ENCODE peak calls at places on chromosomes 16 and 17, in four cellular contexts. One of them, this sample, is unnamed.

GRCh38 chr17:32793841-32794240 is 83.1 kb downstream of the MYO1D start:
- DNase-seq in ovary: no peak
- DNase-seq in sigmoid colon: no peak
- DNase-seq in H1: no peak
- DNase-seq in this sample: no peak

GRCh38 chr17:16371742-16372141 is 9.1 kb upstream of the UBB start:
- DNase-seq in sigmoid colon: peak; percentile 27
- DNase-seq in ovary: no peak
- DNase-seq in H1: no peak
- DNase-seq in this sample: no peak

GRCh38 chr17:80269405-80269807 is 8.8 kb downstream of the RNF213 start:
- DNase-seq in sigmoid colon: no peak
- DNase-seq in H1: no peak
- DNase-seq in ovary: no peak
- DNase-seq in this sample: no peak

GRCh38 chr16:868846-869822 is 68.6 kb upstream of the GNG13 start:
- DNase-seq in ovary: peak; percentile 8
- DNase-seq in H1: no peak
- DNase-seq in sigmoid colon: peak; percentile 53
- DNase-seq in this sample: no peak

GRCh38 chr17:74513987-74514631 is 17.2 kb downstream of the CD300LB start:
- DNase-seq in ovary: no peak
- DNase-seq in H1: peak; percentile 61
- DNase-seq in sigmoid colon: no peak
- DNase-seq in this sample: no peak

GRCh38 chr17:72838068-72838467 is 254.4 kb downstream of the SLC39A11 start:
- DNase-seq in ovary: no peak
- DNase-seq in H1: no peak
- DNase-seq in sigmoid colon: no peak
- DNase-seq in this sample: no peak

GRCh38 chr17:80726558-80727408 is 182.1 kb downstream of the RPTOR start:
- DNase-seq in H1: no peak
- DNase-seq in sigmoid colon: no peak
- DNase-seq in ovary: no peak
- DNase-seq in this sample: no peak

GRCh38 chr16:67481561-67482259 is 753 bp upstream of the ATP6V0D1 start:
- DNase-seq in sigmoid colon: peak; percentile 86
- DNase-seq in H1: no peak
- DNase-seq in ovary: peak; percentile 78
- DNase-seq in this sample: no peak

GRCh38 chr17:15966183-15966878 is 21.4 kb downstream of the ADORA2B start:
- DNase-seq in H1: peak; percentile 72
- DNase-seq in sigmoid colon: peak; percentile 21
- DNase-seq in ovary: no peak
- DNase-seq in this sample: peak; percentile 94

GRCh38 chr17:4536259-4536741 is 18.9 kb downstream of the MYBBP1A start:
- DNase-seq in sigmoid colon: no peak
- DNase-seq in ovary: no peak
- DNase-seq in H1: peak; percentile 75
- DNase-seq in this sample: no peak

GRCh38 chr17:3943240-3943891 is 20.9 kb downstream of the ATP2A3 start:
- DNase-seq in H1: no peak
- DNase-seq in ovary: no peak
- DNase-seq in sigmoid colon: no peak
- DNase-seq in this sample: no peak

GRCh38 chr16:84700518-84701277 is 898 bp downstream of the USP10 start:
- DNase-seq in ovary: no peak
- DNase-seq in H1: no peak
- DNase-seq in sigmoid colon: peak; percentile 62
- DNase-seq in this sample: no peak

GRCh38 chr17:61842899-61843298 is 20.4 kb downstream of the BRIP1 start:
- DNase-seq in H1: no peak
- DNase-seq in ovary: no peak
- DNase-seq in sigmoid colon: no peak
- DNase-seq in this sample: no peak

GRCh38 chr17:41580651-41581365 is 5.9 kb downstream of the KRT14 start:
- DNase-seq in sigmoid colon: no peak
- DNase-seq in H1: no peak
- DNase-seq in ovary: no peak
- DNase-seq in this sample: no peak

GRCh38 chr17:40648326-40648968 is 829 bp upstream of the SMARCE1 start:
- DNase-seq in ovary: no peak
- DNase-seq in H1: no peak
- DNase-seq in sigmoid colon: no peak
- DNase-seq in this sample: no peak

GRCh38 chr17:48893646-48894508 is 1.3 kb downstream of the ATP5MC1 start:
- DNase-seq in sigmoid colon: no peak
- DNase-seq in ovary: no peak
- DNase-seq in H1: no peak
- DNase-seq in this sample: no peak

GRCh38 chr17:48890086-48890485 is 2.5 kb upstream of the ATP5MC1 start:
- DNase-seq in sigmoid colon: no peak
- DNase-seq in H1: no peak
- DNase-seq in ovary: no peak
- DNase-seq in this sample: no peak

GRCh38 chr17:48894886-48895285 is 2.3 kb downstream of the ATP5MC1 start:
- DNase-seq in sigmoid colon: no peak
- DNase-seq in ovary: no peak
- DNase-seq in H1: no peak
- DNase-seq in this sample: no peak

GRCh38 chr17:48892940-48893645 is 506 bp downstream of the ATP5MC1 start:
- DNase-seq in ovary: no peak
- DNase-seq in H1: no peak
- DNase-seq in sigmoid colon: no peak
- DNase-seq in this sample: no peak
- H3K27me3 ChIP-seq in ovary: no peaks in the 10 kb centered on the region
- H3K27me3 ChIP-seq in H1: no peaks in the 10 kb centered on the region
- H3K27me3 ChIP-seq in sigmoid colon: no peaks in the 10 kb centered on the region
- H3K27me3 ChIP-seq in this sample: no peaks in the 10 kb centered on the region

DNA sequence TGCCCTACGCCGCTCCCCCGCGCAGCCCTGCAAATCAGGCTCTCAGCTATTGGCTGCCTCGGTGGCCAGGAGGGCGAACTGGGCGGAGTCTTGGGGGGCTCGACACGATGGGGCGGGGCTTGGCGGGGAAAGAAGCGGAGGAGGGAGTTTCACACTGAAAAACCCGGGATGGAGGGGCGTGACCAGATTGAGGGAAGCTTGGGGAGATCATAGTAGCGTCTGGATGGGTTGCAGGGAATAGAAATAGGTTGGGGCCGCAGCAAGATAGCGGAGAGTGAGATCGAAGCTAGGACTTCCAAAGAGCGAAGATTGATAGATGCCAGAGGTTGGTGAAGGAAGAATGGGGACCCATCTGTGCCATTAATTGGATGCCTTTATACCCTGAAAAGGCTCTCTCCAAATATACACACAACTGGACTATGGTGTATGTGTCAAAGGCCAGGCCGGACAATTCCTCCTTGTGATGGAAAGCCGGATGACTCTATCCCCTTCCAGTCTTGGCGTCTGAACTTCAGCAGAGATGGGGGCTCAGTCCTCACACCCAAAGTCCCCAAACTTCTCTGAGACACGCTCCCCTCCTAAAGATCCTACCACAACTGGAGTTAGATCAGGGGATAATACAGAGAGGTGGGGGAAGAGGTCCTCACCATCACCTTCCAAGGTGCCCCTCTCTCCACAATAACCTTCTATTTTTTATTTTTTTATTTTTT is 384 bp upstream of the STAC2 start:
- DNase-seq in sigmoid colon: peak; percentile 87
- DNase-seq in ovary: peak; percentile 82
- DNase-seq in H1: peak; percentile 98
- DNase-seq in this sample: no peak
- TF ChIP-seq EP300 in sigmoid colon: no peak
- TF ChIP-seq EP300 in ovary: no peak
- TF ChIP-seq EP300 in H1: no peak
- TF ChIP-seq EP300 in this sample: no peak

GRCh38 chr16:8665529-8665928 is 8.9 kb upstream of the ABAT start:
- DNase-seq in H1: no peak
- DNase-seq in sigmoid colon: no peak
- DNase-seq in ovary: no peak
- DNase-seq in this sample: no peak

GRCh38 chr16:8663192-8664089 is 11.0 kb upstream of the ABAT start:
- DNase-seq in ovary: no peak
- DNase-seq in sigmoid colon: no peak
- DNase-seq in H1: no peak
- DNase-seq in this sample: no peak

GRCh38 chr16:8656376-8656775 is 18.0 kb upstream of the ABAT start:
- DNase-seq in ovary: no peak
- DNase-seq in sigmoid colon: no peak
- DNase-seq in H1: no peak
- DNase-seq in this sample: no peak

GRCh38 chr16:8661703-8662102 is 12.7 kb upstream of the ABAT start:
- DNase-seq in sigmoid colon: no peak
- DNase-seq in H1: no peak
- DNase-seq in ovary: no peak
- DNase-seq in this sample: no peak

DNA sequence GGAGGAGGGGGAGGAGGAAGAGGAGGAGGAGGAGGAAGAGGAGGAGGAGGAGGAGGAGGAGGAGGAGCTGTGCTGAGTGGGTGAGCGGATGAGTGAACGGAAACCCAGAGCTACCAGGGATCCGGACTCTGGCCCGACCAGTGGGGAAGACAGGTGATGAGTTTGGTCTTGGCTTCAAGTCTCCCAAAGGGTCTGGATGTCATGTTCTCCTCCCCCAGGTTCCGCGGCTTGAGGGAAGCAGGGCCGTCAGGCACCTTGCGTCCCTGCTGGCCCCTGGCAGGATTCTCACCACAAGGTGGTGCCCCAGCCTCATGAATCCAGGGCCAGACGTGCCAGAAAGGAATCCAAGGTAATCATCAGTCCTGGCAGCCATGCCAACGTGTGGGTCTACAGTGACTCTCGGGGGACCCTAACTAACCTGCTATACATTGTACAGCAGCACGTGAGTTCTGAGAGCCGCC is 13.5 kb upstream of the ABAT start:
- DNase-seq in sigmoid colon: peak; percentile 74
- DNase-seq in H1: peak; percentile 87
- DNase-seq in ovary: peak; percentile 62
- DNase-seq in this sample: no peak
- TF ChIP-seq CTCF in sigmoid colon: peak; percentile 9
- TF ChIP-seq CTCF in H1: peak; percentile 94
- TF ChIP-seq CTCF in ovary: peak; percentile 48
- TF ChIP-seq CTCF in this sample: no peak

GRCh38 chr17:46818929-46819859 is 702 bp upstream of the WNT3 start:
- DNase-seq in sigmoid colon: no peak
- DNase-seq in H1: peak; percentile 82
- DNase-seq in ovary: no peak
- DNase-seq in this sample: peak; percentile 86
- H3K27me3 ChIP-seq in sigmoid colon: peaks cover 61% of the 10 kb centered on the region
- H3K27me3 ChIP-seq in H1: peaks cover 75% of the 10 kb centered on the region
- H3K27me3 ChIP-seq in ovary: no peaks in the 10 kb centered on the region
- H3K27me3 ChIP-seq in this sample: peaks cover 63% of the 10 kb centered on the region

GRCh38 chr16:65769055-65769465 is 597.4 kb upstream of the CDH5 start:
- DNase-seq in sigmoid colon: no peak
- DNase-seq in ovary: no peak
- DNase-seq in H1: no peak
- DNase-seq in this sample: no peak
- TF ChIP-seq EP300 in sigmoid colon: no peak
- TF ChIP-seq EP300 in ovary: no peak
- TF ChIP-seq EP300 in H1: no peak
- TF ChIP-seq EP300 in this sample: no peak

GRCh38 chr16:49440156-49441065 is 66.8 kb downstream of the C16orf78 start:
- DNase-seq in ovary: no peak
- DNase-seq in sigmoid colon: peak; percentile 24
- DNase-seq in H1: no peak
- DNase-seq in this sample: no peak

GRCh38 chr16:49442805-49443204 is 69.2 kb downstream of the C16orf78 start:
- DNase-seq in ovary: no peak
- DNase-seq in sigmoid colon: no peak
- DNase-seq in H1: no peak
- DNase-seq in this sample: no peak

GRCh38 chr16:49439676-49440075 is 66.1 kb downstream of the C16orf78 start:
- DNase-seq in ovary: no peak
- DNase-seq in sigmoid colon: peak; percentile 38
- DNase-seq in H1: no peak
- DNase-seq in this sample: no peak

GRCh38 chr16:49443576-49443975 is 70.0 kb downstream of the C16orf78 start:
- DNase-seq in ovary: no peak
- DNase-seq in sigmoid colon: no peak
- DNase-seq in H1: no peak
- DNase-seq in this sample: no peak

GRCh38 chr16:49441366-49441780 is 67.8 kb downstream of the C16orf78 start:
- DNase-seq in sigmoid colon: no peak
- DNase-seq in ovary: peak; percentile 34
- DNase-seq in H1: peak; percentile 68
- DNase-seq in this sample: peak; percentile 35
- TF ChIP-seq CTCF in sigmoid colon: no peak
- TF ChIP-seq CTCF in ovary: no peak
- TF ChIP-seq CTCF in H1: peak; percentile 63
- TF ChIP-seq CTCF in this sample: no peak

GRCh38 chr17:45430738-45431530 is 1.7 kb downstream of the ARHGAP27 start:
- DNase-seq in sigmoid colon: no peak
- DNase-seq in H1: peak; percentile 77
- DNase-seq in ovary: no peak
- DNase-seq in this sample: peak; percentile 83
- H3K27me3 ChIP-seq in sigmoid colon: peaks cover 36% of the 10 kb centered on the region
- H3K27me3 ChIP-seq in H1: peaks cover 51% of the 10 kb centered on the region
- H3K27me3 ChIP-seq in ovary: no peaks in the 10 kb centered on the region
- H3K27me3 ChIP-seq in this sample: no peaks in the 10 kb centered on the region

GRCh38 chr16:5979905-5980550 is 882.4 kb upstream of the EEF2KMT start:
- DNase-seq in sigmoid colon: no peak
- DNase-seq in H1: no peak
- DNase-seq in ovary: no peak
- DNase-seq in this sample: no peak
- TF ChIP-seq EP300 in sigmoid colon: no peak
- TF ChIP-seq EP300 in H1: no peak
- TF ChIP-seq EP300 in ovary: no peak
- TF ChIP-seq EP300 in this sample: no peak

GRCh38 chr17:35578929-35579448 is 618 bp upstream of the PEX12 start:
- DNase-seq in H1: no peak
- DNase-seq in sigmoid colon: no peak
- DNase-seq in ovary: no peak
- DNase-seq in this sample: no peak
- TF ChIP-seq CTCF in H1: no peak
- TF ChIP-seq CTCF in sigmoid colon: no peak
- TF ChIP-seq CTCF in ovary: no peak
- TF ChIP-seq CTCF in this sample: no peak

DNA sequence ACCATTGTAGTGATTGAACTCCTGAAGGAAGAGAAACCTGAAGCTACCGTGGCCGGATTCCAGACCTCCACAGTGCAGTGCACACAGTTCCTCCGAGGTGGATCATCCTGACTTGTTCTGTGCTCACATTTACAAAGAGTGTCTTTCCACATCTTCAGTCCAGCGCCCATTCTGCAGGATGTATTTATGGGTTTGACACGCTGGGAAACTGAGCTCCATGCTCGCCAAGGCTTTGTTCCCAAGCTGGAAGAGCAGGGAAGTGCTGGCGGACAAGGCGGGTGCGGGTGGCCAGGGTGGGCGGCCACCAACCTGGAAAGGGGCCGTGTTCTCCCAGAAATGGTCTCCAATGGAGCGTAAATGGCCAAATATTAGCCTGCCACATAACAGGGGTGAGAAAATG is 227.9 kb downstream of the IRF8 start:
- DNase-seq in sigmoid colon: peak; percentile 13
- DNase-seq in ovary: no peak
- DNase-seq in H1: no peak
- DNase-seq in this sample: peak; percentile 42
- H3K27me3 ChIP-seq in sigmoid colon: no peaks in the 10 kb centered on the region
- H3K27me3 ChIP-seq in ovary: no peaks in the 10 kb centered on the region
- H3K27me3 ChIP-seq in H1: no peaks in the 10 kb centered on the region
- H3K27me3 ChIP-seq in this sample: no peaks in the 10 kb centered on the region